ENCODE peak calls at places on chromosomes 13 and 19, in four cellular contexts. C, E, D and O are unnamed samples.

GRCh38 chr13:35818577-35819165 is 312.5 kb downstream of the DCLK1 start:
- DNase-seq in E (no peak), C (peak; percentile 14), D (no peak), O (no peak)

GRCh38 chr19:46032597-46033025 is 8.2 kb downstream of the IGFL4 start:
- DNase-seq in E (no peak), C (no peak), D (no peak), O (no peak)

GRCh38 chr13:73109288-73109899 is 50.6 kb downstream of the KLF5 start:
- DNase-seq in C (no peak), D (no peak), E (no peak), O (no peak)

GRCh38 chr19:4449022-4449825 is 8.4 kb downstream of the UBXN6 start:
- DNase-seq in C (no peak), D (no peak), E (peak; percentile 14), O (no peak)

GRCh38 chr13:63297162-63297561 is 1881.5 kb upstream of the PCDH20 start:
- DNase-seq in D (no peak), C (no peak), E (no peak), O (no peak)

GRCh38 chr13:29713841-29714240 is 118.4 kb upstream of the SLC7A1 start:
- DNase-seq in E (no peak), D (no peak), C (peak; percentile 8), O (no peak)

GRCh38 chr13:34065915-34066314 is 248.0 kb downstream of the RFC3 start:
- DNase-seq in C (no peak), D (no peak), E (no peak), O (no peak)

GRCh38 chr13:94028234-94029145 is 451.0 kb downstream of the DCT start:
- DNase-seq in C (no peak), E (no peak), D (no peak), O (no peak)

GRCh38 chr19:35030257-35031071 is at the start of gene SCN1B:
- DNase-seq in E (peak; percentile 68), C (peak; percentile 85), D (no peak), O (peak; percentile 40)

GRCh38 chr13:85492283-85492682 is 306.9 kb downstream of the SLITRK6 start:
- DNase-seq in D (no peak), E (no peak), C (no peak), O (no peak)

GRCh38 chr13:23352161-23352560 is 81.3 kb downstream of the SACS start:
- DNase-seq in C (no peak), E (no peak), D (no peak), O (no peak)

GRCh38 chr19:7636691-7637373 is at the start of gene STXBP2:
- DNase-seq in D (peak; percentile 35), C (peak; percentile 87), E (peak; percentile 100), O (peak; percentile 87)

GRCh38 chr19:51026554-51026831 is at the start of gene KLK11:
- DNase-seq in C (no peak), E (no peak), D (no peak), O (no peak)

GRCh38 chr19:43594710-43595604 is 977 bp downstream of the IRGQ start:
- DNase-seq in D (no peak), E (peak; percentile 65), C (peak; percentile 79), O (peak; percentile 61)

GRCh38 chr19:33795370-33796163 is 1.1 kb upstream of the KCTD15 start:
- DNase-seq in E (peak; percentile 81), C (peak; percentile 86), D (no peak), O (peak; percentile 84)

GRCh38 chr13:97496511-97496910 is 62.5 kb downstream of the RAP2A start:
- DNase-seq in D (no peak), C (no peak), E (no peak), O (no peak)

GRCh38 chr13:22836475-22836874 is 344.3 kb upstream of the SGCG start:
- DNase-seq in E (no peak), D (no peak), C (no peak), O (no peak)

GRCh38 chr13:110363009-110363408 is 55.9 kb downstream of the COL4A2 start:
- DNase-seq in C (no peak), D (no peak), E (no peak), O (no peak)

GRCh38 chr19:31955061-31955460 is 390.3 kb upstream of the ZNF507 start:
- DNase-seq in C (no peak), E (no peak), D (no peak), O (no peak)

GRCh38 chr19:46069841-46070341 is 29.1 kb upstream of the IGFL4 start:
- DNase-seq in D (no peak), E (no peak), C (no peak), O (no peak)

GRCh38 chr13:46473806-46474205 is 79.2 kb upstream of the LRCH1 start:
- DNase-seq in D (no peak), E (no peak), C (no peak), O (no peak)

GRCh38 chr13:48414501-48414900 is 1.6 kb upstream of the LPAR6 start:
- DNase-seq in E (no peak), C (no peak), D (no peak), O (no peak)

GRCh38 chr13:23608704-23609413 is 38.6 kb downstream of the TNFRSF19 start:
- DNase-seq in D (no peak), E (no peak), C (no peak), O (no peak)

GRCh38 chr13:26914148-26914547 is 153.6 kb upstream of the GPR12 start:
- DNase-seq in D (no peak), C (no peak), E (no peak), O (no peak)
- TF ChIP-seq SPI1 in D (no peak), C (no peak), E (no peak), O (no peak)

GRCh38 chr19:8827277-8827676 is 4.8 kb downstream of the ZNF558 start:
- DNase-seq in E (no peak), D (no peak), C (no peak), O (no peak)
- TF ChIP-seq SPI1 in E (no peak), D (no peak), C (no peak), O (no peak)

GRCh38 chr19:1683869-1684572 is 31.6 kb upstream of the TCF3 start:
- DNase-seq in D (no peak), C (no peak), E (no peak), O (no peak)

GRCh38 chr19:1680976-1681375 is 28.6 kb upstream of the TCF3 start:
- DNase-seq in E (no peak), D (no peak), C (no peak), O (no peak)

GRCh38 chr19:1685046-1685445 is 32.6 kb upstream of the TCF3 start:
- DNase-seq in E (no peak), C (peak; percentile 50), D (no peak), O (no peak)

GRCh38 chr19:1684573-1684912 is 32.1 kb upstream of the TCF3 start:
- DNase-seq in C (no peak), D (no peak), E (no peak), O (no peak)
- TF ChIP-seq SPI1 in C (no peak), D (no peak), E (no peak), O (no peak)

GRCh38 chr19:37563518-37563917 is 31.1 kb downstream of the ZNF571 start:
- DNase-seq in C (no peak), E (no peak), D (no peak), O (no peak)
- TF ChIP-seq SPI1 in C (no peak), E (no peak), D (no peak), O (no peak)

GRCh38 chr19:15934332-15935078 is at the start of gene CYP4F11:
- DNase-seq in D (no peak), E (no peak), C (no peak), O (peak; percentile 11)

GRCh38 chr19:15936950-15937349 is 2.6 kb upstream of the CYP4F11 start:
- DNase-seq in D (no peak), C (no peak), E (no peak), O (no peak)

GRCh38 chr19:15936173-15936572 is 1.8 kb upstream of the CYP4F11 start:
- DNase-seq in D (no peak), E (no peak), C (no peak), O (no peak)

GRCh38 chr19:15937771-15938170 is 3.4 kb upstream of the CYP4F11 start:
- DNase-seq in C (no peak), E (no peak), D (no peak), O (no peak)

GRCh38 chr19:15935167-15935702 is 906 bp upstream of the CYP4F11 start:
- DNase-seq in C (peak; percentile 7), E (no peak), D (no peak), O (no peak)
- TF ChIP-seq SPI1 in C (no peak), E (no peak), D (no peak), O (no peak)

GRCh38 chr13:104114111-104114510 is 1047.9 kb upstream of the SLC10A2 start:
- DNase-seq in D (no peak), C (no peak), E (no peak), O (peak; percentile 15)
- TF ChIP-seq SPI1 in D (no peak), C (no peak), E (no peak), O (peak; percentile 54)

DNA sequence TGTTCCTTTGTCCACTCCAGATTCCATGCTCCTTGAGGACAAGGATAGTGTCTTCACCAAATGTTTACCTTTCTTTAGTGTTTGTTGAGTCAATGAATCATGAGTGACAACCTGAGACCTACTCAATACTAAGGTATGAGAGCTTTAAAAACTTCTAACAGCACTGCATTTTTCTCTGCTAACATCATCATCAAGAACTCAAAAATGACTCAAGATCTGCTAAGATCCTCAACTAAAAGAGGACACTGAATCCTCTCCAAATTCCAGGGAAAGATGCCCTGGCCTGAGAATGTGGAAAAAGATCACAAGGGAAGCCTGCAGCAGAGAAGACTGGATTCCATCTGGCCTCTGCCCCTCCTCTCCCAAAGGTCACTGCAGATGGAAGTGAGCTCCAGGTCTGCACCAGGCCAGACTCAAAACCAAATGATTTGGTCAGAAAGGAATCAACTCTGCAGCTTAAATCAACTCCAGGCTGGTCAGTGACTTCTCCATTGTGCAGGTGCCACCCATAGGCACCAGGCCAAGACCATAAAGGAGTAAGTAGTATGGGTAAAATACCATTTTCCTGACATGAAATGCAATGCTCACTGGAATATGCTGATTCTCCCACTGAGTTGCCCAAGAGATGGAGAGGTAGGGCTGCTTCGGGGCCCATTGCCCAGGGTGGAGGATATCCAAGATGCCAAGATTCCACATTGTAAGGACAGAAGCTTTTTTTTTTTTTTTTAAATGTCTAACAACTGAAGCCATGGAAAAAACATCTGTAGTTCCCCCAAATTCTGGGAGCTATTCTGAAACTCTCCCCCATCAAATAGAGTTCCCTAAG is 89.5 kb upstream of the DOCK9 start:
- DNase-seq in D (no peak), E (no peak), C (no peak), O (no peak)
- TF ChIP-seq SPI1 in D (no peak), E (no peak), C (no peak), O (no peak)

DNA sequence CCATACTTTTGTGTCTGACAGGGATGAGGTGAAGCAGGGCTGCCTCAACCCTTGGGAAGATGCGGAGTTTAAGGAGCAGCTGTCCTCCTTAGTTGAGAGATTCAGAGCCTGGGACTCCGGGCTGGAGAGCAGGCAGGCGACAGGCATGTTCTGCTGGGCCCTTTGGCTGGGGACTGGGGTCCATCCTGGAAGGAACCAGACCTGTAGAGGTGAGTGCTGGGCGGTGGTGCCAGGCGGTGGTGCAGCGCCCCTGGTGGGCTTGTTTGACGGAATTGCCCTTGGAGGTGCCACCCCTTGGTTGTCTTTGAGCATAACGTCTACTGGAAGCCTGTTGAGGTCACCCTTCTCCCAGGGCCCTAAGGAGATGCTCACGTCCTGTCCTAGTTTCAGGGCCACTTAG is 20.6 kb upstream of the SLC15A1 start:
- DNase-seq in C (no peak), E (no peak), D (no peak), O (no peak)
- TF ChIP-seq SPI1 in C (no peak), E (no peak), D (no peak), O (no peak)

GRCh38 chr13:90049989-90050671 is 1297.4 kb upstream of the MIR17HG start:
- DNase-seq in E (no peak), D (no peak), C (no peak), O (no peak)
- TF ChIP-seq SPI1 in E (no peak), D (no peak), C (no peak), O (no peak)